ENCODE peak calls at places on chromosomes 7 and 10, in four cellular contexts. Z is stomach, H is GM23338, P is AG10803. V is an unnamed sample.
A peak's percentile ranks its signal among the peaks of the same experiment; 100 is the strongest.

GRCh38 chr10:2262333-2262732 is 525.0 kb upstream of the ADARB2 start:
- DNase-seq in Z (no peak), H (no peak), P (no peak), V (no peak)

GRCh38 chr10:70830185-70830584 is 14.4 kb downstream of the SGPL1 start:
- DNase-seq in Z (no peak), H (no peak), P (no peak), V (no peak)

GRCh38 chr7:111954474-111955311 is 251.5 kb downstream of the DOCK4 start:
- DNase-seq in Z (no peak), H (no peak), P (no peak), V (no peak)

GRCh38 chr7:74023037-74023436 is 4.9 kb upstream of the ELN start:
- DNase-seq in Z (peak; percentile 35), H (peak; percentile 35), P (peak; percentile 60), V (peak; percentile 15)

GRCh38 chr7:134179321-134179720 is 52.2 kb downstream of the LRGUK start:
- DNase-seq in Z (no peak), H (no peak), P (no peak), V (no peak)

GRCh38 chr10:75396861-75397570 is 4.5 kb downstream of the ZNF503 start:
- DNase-seq in Z (peak; percentile 50), H (peak; percentile 63), P (no peak), V (peak; percentile 29)

GRCh38 chr10:122374859-122375721 is 582 bp downstream of the PLEKHA1 start:
- DNase-seq in Z (peak; percentile 67), H (peak; percentile 66), P (peak; percentile 43), V (peak; percentile 33)

GRCh38 chr7:142873281-142873784 is 12.2 kb downstream of the TRPV6 start:
- DNase-seq in Z (peak; percentile 50), H (peak; percentile 64), P (no peak), V (no peak)

GRCh38 chr10:32207544-32207943 is 139.4 kb downstream of the EPC1 start:
- DNase-seq in Z (peak; percentile 78), H (peak; percentile 69), P (peak; percentile 39), V (no peak)

GRCh38 chr7:130473289-130473688 is 18.6 kb upstream of the MEST start:
- DNase-seq in Z (no peak), H (no peak), P (no peak), V (no peak)

GRCh38 chr10:72736176-72736795 is 44.3 kb downstream of the MCU start:
- DNase-seq in Z (no peak), H (no peak), P (peak; percentile 94), V (no peak)

GRCh38 chr10:3805227-3805790 is 20.3 kb upstream of the KLF6 start:
- DNase-seq in Z (no peak), H (no peak), P (peak; percentile 97), V (no peak)

GRCh38 chr7:17882685-17883084 is 57.6 kb downstream of the SNX13 start:
- DNase-seq in Z (no peak), H (peak; percentile 46), P (no peak), V (no peak)

GRCh38 chr10:75664968-75665367 is 233.5 kb downstream of the LRMDA start:
- DNase-seq in Z (no peak), H (no peak), P (no peak), V (no peak)

GRCh38 chr10:43082756-43083155 is 5.9 kb downstream of the RET start:
- DNase-seq in Z (peak; percentile 69), H (no peak), P (no peak), V (no peak)

GRCh38 chr7:33509251-33509650 is 379.9 kb downstream of the BBS9 start:
- DNase-seq in Z (no peak), H (no peak), P (peak; percentile 67), V (no peak)

GRCh38 chr10:92722349-92722748 is 32.6 kb downstream of the HHEX start:
- DNase-seq in Z (no peak), H (no peak), P (no peak), V (no peak)

DNA sequence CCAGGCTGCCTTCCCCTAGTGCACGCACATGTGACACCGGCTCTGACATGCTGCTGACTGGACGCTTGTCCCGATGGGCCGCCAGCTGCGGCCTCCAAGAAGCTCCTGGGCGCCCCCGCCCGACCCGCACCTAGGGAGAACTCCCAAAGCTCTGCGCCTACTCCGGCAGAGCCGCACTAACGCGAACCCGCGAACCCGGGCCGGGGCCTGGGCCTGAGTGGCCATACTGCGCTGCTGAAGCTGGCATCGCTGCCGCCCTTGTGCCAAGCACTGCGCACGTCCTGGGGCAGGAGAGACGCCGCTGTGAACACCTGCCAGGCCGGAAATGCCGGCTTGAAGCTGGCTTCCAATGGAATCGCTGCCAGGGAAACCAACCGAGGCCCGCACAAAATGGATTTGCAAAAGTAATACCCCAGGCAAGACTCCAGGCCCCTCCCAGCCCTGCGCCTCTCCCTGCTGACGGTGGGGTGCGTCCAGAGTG is 85.1 kb downstream of the WASHC2A start:
- DNase-seq in Z (peak; percentile 37), H (peak; percentile 80), P (no peak), V (no peak)
- TF ChIP-seq CTCF in Z (no peak), H (peak; percentile 26), P (no peak), V (no peak)

DNA sequence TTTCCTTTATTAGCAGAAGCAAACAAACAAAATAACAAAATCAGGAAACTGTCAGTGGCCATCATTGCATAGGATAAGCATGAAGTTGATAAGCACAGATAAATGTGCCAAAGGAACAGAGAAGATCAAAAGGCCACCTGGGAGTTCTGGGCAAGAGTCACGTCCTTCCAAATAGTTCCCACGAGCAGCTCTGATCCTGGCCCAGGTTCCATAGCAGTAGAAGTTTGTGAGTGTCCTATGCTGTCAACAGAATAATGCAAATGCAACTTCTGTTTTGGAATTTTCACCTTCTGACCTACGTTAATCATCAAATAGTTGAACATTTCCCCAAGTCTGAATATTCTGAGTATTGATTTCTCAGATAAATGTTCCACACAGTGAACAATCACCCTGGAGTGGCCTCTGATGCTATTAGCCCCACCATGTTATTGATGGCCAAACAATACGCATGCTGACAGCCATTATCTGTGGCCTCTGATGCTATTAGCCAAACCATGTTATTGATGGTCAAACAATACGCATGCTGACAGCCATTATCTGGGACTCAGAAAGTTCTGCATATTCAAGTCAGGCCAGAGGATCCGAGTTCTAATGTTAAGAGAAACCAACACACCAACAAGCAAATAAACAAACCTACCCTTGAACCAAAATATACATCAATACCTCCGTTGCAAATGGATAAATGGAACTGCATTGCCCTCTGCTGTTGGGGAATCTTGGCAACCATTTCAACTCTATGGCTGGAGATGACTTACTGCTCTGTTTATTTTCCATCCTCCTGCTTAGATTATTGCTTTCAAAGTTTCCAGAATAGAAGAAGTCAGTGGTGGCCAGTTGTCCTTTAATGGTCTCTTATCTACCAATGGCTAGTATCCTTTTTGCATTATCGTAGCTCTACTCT is 63.3 kb downstream of the MRC1 start:
- DNase-seq in Z (no peak), H (peak; percentile 42), P (peak; percentile 27), V (no peak)
- TF ChIP-seq CTCF in Z (peak; percentile 59), H (peak; percentile 75), P (peak; percentile 48), V (no peak)

DNA sequence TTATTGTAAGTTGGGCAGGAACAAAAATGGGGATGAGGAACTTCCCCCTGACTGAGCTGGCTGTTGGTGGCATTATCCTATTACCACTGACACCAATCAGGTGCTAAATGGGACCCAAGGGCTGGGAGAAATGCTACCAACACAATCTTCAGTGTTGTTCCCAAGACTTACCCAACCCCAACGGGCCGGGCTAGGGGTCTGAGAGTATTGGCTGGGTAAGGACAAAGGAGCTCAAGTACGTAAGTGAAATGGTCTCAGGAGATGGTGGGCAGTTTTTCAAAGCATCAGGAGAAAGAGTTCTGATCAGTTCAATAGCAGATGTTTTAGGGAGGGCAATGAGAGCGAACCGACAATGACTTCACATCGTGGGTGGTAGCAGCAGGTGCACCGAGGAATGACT is 759.3 kb downstream of the GRID1 start:
- DNase-seq in Z (no peak), H (no peak), P (no peak), V (no peak)
- TF ChIP-seq CTCF in Z (no peak), H (no peak), P (no peak), V (no peak)

GRCh38 chr7:123070702-123071286 is 75.3 kb upstream of the TAS2R16 start:
- DNase-seq in Z (no peak), H (peak; percentile 54), P (peak; percentile 20), V (peak; percentile 4)
- TF ChIP-seq CTCF in Z (no peak), H (peak; percentile 70), P (peak; percentile 55), V (peak; percentile 62)

GRCh38 chr10:80081801-80082750 is 3.6 kb downstream of the TMEM254 start:
- DNase-seq in Z (no peak), H (peak; percentile 31), P (peak; percentile 15), V (no peak)
- TF ChIP-seq CTCF in Z (no peak), H (no peak), P (no peak), V (no peak)

GRCh38 chr10:50362547-50363125 is 111.3 kb upstream of the ASAH2 start:
- DNase-seq in Z (no peak), H (no peak), P (no peak), V (no peak)

GRCh38 chr10:50360486-50360885 is 109.2 kb upstream of the ASAH2 start:
- DNase-seq in Z (no peak), H (no peak), P (peak; percentile 71), V (no peak)

GRCh38 chr10:50360077-50360476 is 108.8 kb upstream of the ASAH2 start:
- DNase-seq in Z (no peak), H (no peak), P (peak; percentile 37), V (no peak)

GRCh38 chr10:50358925-50359687 is 107.8 kb upstream of the ASAH2 start:
- DNase-seq in Z (no peak), H (no peak), P (no peak), V (no peak)

DNA sequence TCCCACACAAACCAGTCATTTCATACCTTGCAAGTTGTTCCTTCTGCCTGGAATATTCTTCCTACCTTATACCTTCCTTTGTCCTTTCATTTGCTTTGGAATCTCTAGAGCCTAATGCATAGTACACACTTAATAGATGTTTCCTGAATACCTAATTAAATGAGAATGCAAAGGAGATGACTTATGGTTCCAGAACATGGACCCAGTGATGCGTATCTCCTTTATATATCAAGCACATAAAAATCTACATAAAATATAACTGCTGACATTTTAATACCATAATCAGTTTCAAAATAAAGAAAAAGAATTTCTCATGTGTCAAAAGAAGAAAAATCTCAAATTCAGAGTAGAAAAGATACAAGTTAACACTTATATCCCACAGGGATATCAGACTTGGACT is 110.6 kb upstream of the ASAH2 start:
- DNase-seq in Z (no peak), H (no peak), P (no peak), V (no peak)
- TF ChIP-seq CTCF in Z (no peak), H (no peak), P (no peak), V (no peak)

GRCh38 chr7:46440186-46440585 is 519.1 kb upstream of the IGFBP3 start:
- DNase-seq in Z (no peak), H (no peak), P (no peak), V (no peak)
- TF ChIP-seq CTCF in Z (no peak), H (no peak), P (no peak), V (no peak)

GRCh38 chr7:101743241-101743994 is 74.0 kb upstream of the CUX1 start:
- DNase-seq in Z (peak; percentile 63), H (peak; percentile 85), P (peak; percentile 66), V (peak; percentile 56)
- TF ChIP-seq CTCF in Z (no peak), H (peak; percentile 48), P (peak; percentile 39), V (peak; percentile 56)

V was measured in neural crest cell.